ENCODE peak calls at places on chromosomes 13 and 19, in ten cellular contexts. O is stomach; A is tibial artery; B is CD8-positive, alpha-beta memory T cell; R is mucosa of descending colon; M is mesenchymal stem cell; Y is AG04450; F is WERI-Rb-1; K is neuronal stem cell; I is ovary. X is an unnamed sample.

GRCh38 chr19:56687036-56687435 is 15.5 kb upstream of the ZNF835 start:
- DNase-seq in K (no peak), O (no peak), M (no peak), R (no peak), F (no peak), Y (no peak), B (no peak), I (no peak), A (no peak), X (no peak)

GRCh38 chr13:73090116-73090811 is 31.5 kb downstream of the KLF5 start:
- DNase-seq in B (no peak), M (peak; percentile 83), I (no peak), K (no peak), Y (peak; percentile 48), F (no peak), R (no peak), O (peak; percentile 57), A (no peak), X (peak; percentile 36)

GRCh38 chr19:47723573-47723923 is 10.3 kb downstream of the EHD2 start:
- DNase-seq in R (peak; percentile 68), K (no peak), A (peak; percentile 92), M (peak; percentile 94), O (peak; percentile 51), F (peak; percentile 38), I (peak; percentile 66), B (no peak), Y (no peak), X (peak; percentile 69)

GRCh38 chr13:114142137-114142550 is 9.7 kb upstream of the RASA3 start:
- DNase-seq in O (no peak), K (no peak), B (no peak), F (no peak), I (no peak), A (peak; percentile 28), R (no peak), M (no peak), Y (no peak), X (no peak)

GRCh38 chr13:22000191-22000590 is 329.3 kb downstream of the FGF9 start:
- DNase-seq in A (no peak), F (no peak), I (no peak), O (no peak), Y (no peak), M (no peak), B (no peak), R (no peak), K (no peak), X (no peak)

GRCh38 chr13:50969691-50970090 is 60.1 kb downstream of the RNASEH2B start:
- DNase-seq in I (no peak), O (no peak), F (peak; percentile 17), B (no peak), K (no peak), A (no peak), R (no peak), M (no peak), Y (no peak), X (no peak)

GRCh38 chr13:30354481-30355404 is 47.4 kb upstream of the KATNAL1 start:
- DNase-seq in A (no peak), F (no peak), Y (no peak), R (no peak), K (no peak), O (no peak), I (no peak), M (no peak), B (no peak), X (no peak)

GRCh38 chr19:34375598-34375997 is 10.6 kb downstream of the GPI start:
- DNase-seq in Y (no peak), B (no peak), M (peak; percentile 20), R (no peak), K (no peak), A (no peak), I (no peak), O (no peak), F (no peak), X (no peak)

GRCh38 chr19:47084879-47085439 is 28.6 kb downstream of the ZC3H4 start:
- DNase-seq in I (no peak), Y (no peak), A (no peak), M (no peak), O (no peak), B (no peak), R (no peak), F (no peak), K (no peak), X (no peak)

GRCh38 chr13:67369895-67370660 is 139.9 kb upstream of the PCDH9 start:
- DNase-seq in F (no peak), M (peak; percentile 89), I (no peak), A (no peak), K (no peak), O (no peak), R (no peak), Y (peak; percentile 70), B (no peak), X (peak; percentile 95)

GRCh38 chr13:26328326-26328725 is 74.4 kb downstream of the CDK8 start:
- DNase-seq in O (no peak), Y (no peak), B (no peak), A (no peak), F (no peak), I (no peak), R (no peak), M (peak; percentile 28), K (no peak), X (no peak)

GRCh38 chr19:18173054-18173571 is 500 bp upstream of the IFI30 start:
- DNase-seq in K (no peak), A (peak; percentile 85), F (no peak), M (peak; percentile 46), Y (no peak), R (peak; percentile 87), I (no peak), O (no peak), B (no peak), X (no peak)

GRCh38 chr19:42553292-42554045 is 25.2 kb upstream of the CEACAM1 start:
- DNase-seq in Y (peak; percentile 27), R (peak; percentile 44), A (no peak), F (no peak), K (no peak), B (no peak), M (peak; percentile 54), O (peak; percentile 22), I (no peak), X (peak; percentile 41)

GRCh38 chr19:54429176-54429495 is 13.9 kb downstream of the TTYH1 start:
- DNase-seq in F (no peak), A (no peak), K (no peak), I (no peak), O (no peak), B (no peak), M (no peak), R (no peak), Y (no peak), X (no peak)
- H3K4me3 ChIP-seq in F (no peak overlapping the region), A (no peak overlapping the region), K (no peak overlapping the region), I (no peak overlapping the region), O (no peak overlapping the region), B (no peak overlapping the region), M (no peak overlapping the region), R (no peak overlapping the region), Y (no peak overlapping the region), X (no peak overlapping the region)

GRCh38 chr19:50417138-50417849 is 1.4 kb upstream of the SPIB start:
- DNase-seq in O (peak; percentile 56), Y (no peak), I (no peak), B (no peak), K (no peak), F (no peak), R (peak; percentile 81), A (no peak), M (no peak), X (no peak)

GRCh38 chr19:50419580-50420035 is 870 bp downstream of the SPIB start:
- DNase-seq in R (no peak), F (no peak), M (no peak), Y (no peak), K (no peak), B (no peak), I (no peak), A (no peak), O (no peak), X (no peak)

GRCh38 chr19:50417850-50418185 is 920 bp upstream of the SPIB start:
- DNase-seq in R (no peak), M (no peak), F (no peak), K (no peak), Y (no peak), A (no peak), O (no peak), I (no peak), B (no peak), X (no peak)

GRCh38 chr19:50419022-50419579 is 363 bp downstream of the SPIB start:
- DNase-seq in B (no peak), A (no peak), Y (no peak), I (no peak), K (no peak), R (no peak), O (no peak), M (no peak), F (no peak), X (no peak)

GRCh38 chr19:50418186-50419021 is at the start of gene SPIB:
- DNase-seq in O (no peak), B (no peak), K (no peak), M (no peak), I (no peak), A (no peak), Y (no peak), F (no peak), R (peak; percentile 72), X (no peak)
- H3K4me3 ChIP-seq in O (peak within 1 kb of the TSS; percentile 13), B (no peak within 1 kb of the TSS), K (no peak within 1 kb of the TSS), M (no peak within 1 kb of the TSS), I (no peak within 1 kb of the TSS), A (no peak within 1 kb of the TSS), Y (no peak within 1 kb of the TSS), F (no peak within 1 kb of the TSS), R (no peak within 1 kb of the TSS), X (no peak within 1 kb of the TSS)

DNA sequence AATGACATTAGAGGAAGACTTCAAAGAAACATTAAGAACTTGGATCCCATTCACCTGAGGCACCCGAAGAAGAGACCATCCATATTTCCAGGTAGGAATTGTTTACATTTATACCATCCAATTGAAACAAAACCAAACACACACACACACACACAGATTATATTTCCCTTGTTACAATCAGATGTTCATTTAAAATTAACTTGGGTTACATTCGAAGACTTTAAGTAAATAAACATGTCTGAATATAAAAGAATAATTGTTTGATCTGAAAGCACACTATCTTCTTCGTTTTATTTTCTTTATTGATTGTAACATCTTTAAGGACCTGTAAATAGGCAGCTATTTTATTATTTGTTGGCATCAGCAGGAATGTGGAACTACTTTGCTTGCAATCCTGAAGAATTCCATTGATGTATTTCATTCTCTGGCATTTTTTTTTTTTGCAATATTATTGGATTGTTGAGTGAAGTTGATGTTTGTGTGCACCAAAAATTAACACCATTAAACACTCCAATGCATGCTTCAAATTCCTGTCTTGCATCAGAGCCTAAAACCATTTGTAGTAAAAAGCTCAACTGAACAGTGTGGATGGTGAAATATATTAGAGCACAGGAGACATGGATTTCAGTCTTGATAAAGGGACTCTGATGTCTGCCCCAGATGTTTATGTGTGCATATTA is 85.3 kb upstream of the FRY start:
- DNase-seq in A (no peak), R (no peak), O (no peak), I (no peak), F (no peak), Y (no peak), B (no peak), K (no peak), M (no peak), X (no peak)
- H3K4me3 ChIP-seq in A (no peak overlapping the region), R (no peak overlapping the region), O (peak overlapping the region; percentile 35), I (no peak overlapping the region), F (no peak overlapping the region), Y (peak overlapping the region; percentile 18), B (no peak overlapping the region), K (no peak overlapping the region), M (no peak overlapping the region), X (peak overlapping the region; percentile 29)

DNA sequence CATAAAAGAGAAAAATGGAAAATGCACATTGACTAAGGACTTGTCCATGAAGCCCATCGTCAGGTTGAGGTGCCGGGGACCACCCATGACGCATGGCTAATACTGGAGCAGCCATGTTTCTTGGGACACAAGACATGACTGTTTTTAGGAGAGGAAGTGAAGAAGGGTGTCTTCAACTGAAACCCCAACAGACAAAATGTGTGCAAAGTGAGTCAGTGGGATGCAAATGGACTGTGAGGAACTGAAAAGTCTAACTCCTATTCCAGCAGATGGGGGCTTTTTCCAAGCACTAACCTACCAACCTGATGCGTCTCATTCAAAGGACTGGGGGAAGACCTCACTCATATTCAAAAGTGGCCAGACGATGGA is 459.3 kb downstream of the FOXO1 start:
- DNase-seq in Y (no peak), B (no peak), M (no peak), F (no peak), O (no peak), R (no peak), I (no peak), A (no peak), K (no peak), X (no peak)
- H3K4me3 ChIP-seq in Y (no peak overlapping the region), B (peak overlapping the region; percentile 12), M (no peak overlapping the region), F (no peak overlapping the region), O (no peak overlapping the region), R (no peak overlapping the region), I (no peak overlapping the region), A (no peak overlapping the region), K (no peak overlapping the region), X (no peak overlapping the region)

X was measured in skeletal muscle cell.